ENCODE peak calls at places on chromosomes 12 and 14, in five cellular contexts. A, H, O, T and E are unnamed samples.

GRCh38 chr12:34286934-34287333 is 264.6 kb downstream of the ALG10 start:
- DNase-seq in O (no peak), H (no peak), A (no peak), T (no peak), E (no peak)

GRCh38 chr14:32109676-32110075 is 32.6 kb downstream of the ARHGAP5 start:
- DNase-seq in H (no peak), A (no peak), T (no peak), O (no peak), E (no peak)

GRCh38 chr12:105622220-105622619 is 291.7 kb downstream of the C12orf75 start:
- DNase-seq in O (no peak), T (no peak), H (no peak), A (no peak), E (no peak)

GRCh38 chr14:77638738-77639137 is 22.3 kb upstream of the SPTLC2 start:
- DNase-seq in H (no peak), T (no peak), O (no peak), A (no peak), E (no peak)

GRCh38 chr12:87509233-87509820 is 519.9 kb downstream of the C12orf50 start:
- DNase-seq in H (no peak), T (no peak), O (no peak), A (no peak), E (no peak)

GRCh38 chr12:3600951-3601350 is 109.9 kb downstream of the PRMT8 start:
- DNase-seq in O (no peak), T (no peak), A (no peak), H (no peak), E (no peak)

GRCh38 chr12:64099430-64099829 is 122.7 kb downstream of the KICS2 start:
- DNase-seq in A (no peak), O (peak), H (peak), T (no peak), E (no peak)

GRCh38 chr12:108638141-108638823 is 4.6 kb upstream of the SELPLG start:
- DNase-seq in H (no peak), T (no peak), O (no peak), A (no peak), E (peak)

GRCh38 chr14:43735926-43736325 is 771.2 kb downstream of the FSCB start:
- DNase-seq in O (no peak), T (no peak), A (no peak), H (no peak), E (peak)

GRCh38 chr12:43362910-43363694 is 188.9 kb downstream of the ADAMTS20 start:
- DNase-seq in O (no peak), A (no peak), H (no peak), T (no peak), E (no peak)

GRCh38 chr14:30681752-30682355 is 59.7 kb downstream of the SCFD1 start:
- DNase-seq in H (no peak), A (no peak), O (no peak), T (no peak), E (no peak)

GRCh38 chr12:126021675-126022074 is 956.4 kb downstream of the AACS start:
- DNase-seq in O (no peak), A (no peak), H (no peak), T (no peak), E (no peak)

GRCh38 chr12:124664395-124665111 is 97.1 kb upstream of the NCOR2 start:
- DNase-seq in T (no peak), H (no peak), O (no peak), A (no peak), E (no peak)

GRCh38 chr12:89706551-89707348 is 1.9 kb downstream of the ATP2B1 start:
- DNase-seq in T (no peak), H (no peak), O (no peak), A (no peak), E (peak)

GRCh38 chr12:54287316-54288157 is 7.0 kb downstream of the HNRNPA1 start:
- DNase-seq in H (no peak), T (no peak), O (no peak), A (no peak), E (no peak)

GRCh38 chr12:132813443-132813842 is 15.2 kb downstream of the GOLGA3 start:
- DNase-seq in H (no peak), T (no peak), A (no peak), O (no peak), E (no peak)

GRCh38 chr12:83198291-83198690 is 511.6 kb downstream of the TMTC2 start:
- DNase-seq in O (no peak), H (no peak), A (no peak), T (no peak), E (no peak)

GRCh38 chr12:3493225-3494049 is 2.4 kb downstream of the PRMT8 start:
- DNase-seq in O (no peak), H (no peak), T (no peak), A (no peak), E (peak)

GRCh38 chr14:31127690-31128089 is 79.9 kb downstream of the HECTD1 start:
- DNase-seq in A (no peak), H (no peak), O (no peak), T (no peak), E (peak)

GRCh38 chr14:86787782-86788181 is 1205.2 kb downstream of the GALC start:
- DNase-seq in A (no peak), T (no peak), O (no peak), H (no peak), E (peak)

GRCh38 chr14:22986508-22987054 is 4.2 kb upstream of the AJUBA start:
- DNase-seq in T (peak), A (peak), O (peak), H (no peak), E (peak)

GRCh38 chr12:96120359-96121100 is 73.6 kb upstream of the ELK3 start:
- DNase-seq in O (no peak), A (no peak), T (no peak), H (no peak), E (peak)

GRCh38 chr12:65642006-65642695 is 182.1 kb upstream of the HMGA2 start:
- DNase-seq in H (no peak), O (no peak), T (no peak), A (no peak), E (no peak)

GRCh38 chr14:101193126-101193844 is 289.8 kb upstream of the RTL1 start:
- DNase-seq in H (no peak), T (no peak), O (no peak), A (no peak), E (no peak)

GRCh38 chr14:73754911-73755360 is 40.8 kb upstream of the PNMA1 start:
- DNase-seq in T (no peak), O (no peak), H (no peak), A (no peak), E (peak)